ENCODE peak calls at places on chromosomes 7 and 10, in seven cellular contexts. I is CD8-positive, alpha-beta T cell; C is astrocyte; J is GM12865; Q is astrocyte of the spinal cord; P is stomach; V is neural progenitor cell. G is an unnamed sample.

GRCh38 chr10:119268871-119269506 is 61.6 kb downstream of the GRK5 start:
- DNase-seq in Q (no peak), V (no peak), I (peak), J (peak), P (no peak), C (no peak), G (no peak)

GRCh38 chr7:43586251-43586900 is 3.5 kb downstream of the STK17A start:
- DNase-seq in V (no peak), P (no peak), I (no peak), C (peak), Q (peak), J (peak), G (peak)

GRCh38 chr10:89518876-89519842 is 16.2 kb downstream of the SLC16A12 start:
- DNase-seq in I (no peak), J (no peak), P (no peak), C (no peak), Q (peak), V (no peak), G (no peak)

GRCh38 chr7:40986351-40986873 is 716.5 kb downstream of the INHBA start:
- DNase-seq in P (no peak), Q (peak), J (no peak), V (no peak), C (peak), I (no peak), G (peak)

GRCh38 chr7:148708026-148708685 is 9.5 kb downstream of the CUL1 start:
- DNase-seq in V (peak), I (no peak), C (no peak), J (no peak), Q (no peak), P (no peak), G (no peak)

GRCh38 chr7:92763636-92764423 is 72.5 kb downstream of the CDK6 start:
- DNase-seq in Q (peak), J (no peak), V (peak), P (no peak), C (peak), I (no peak), G (peak)

GRCh38 chr10:80186364-80187012 is 18.8 kb downstream of the ANXA11 start:
- DNase-seq in J (no peak), V (no peak), I (no peak), Q (no peak), C (no peak), P (peak), G (no peak)

GRCh38 chr7:155229548-155230168 is 68.0 kb upstream of the INSIG1 start:
- DNase-seq in P (no peak), Q (no peak), J (no peak), C (peak), I (no peak), V (no peak), G (no peak)

GRCh38 chr10:4807803-4808507 is 18.1 kb upstream of the AKR1E2 start:
- DNase-seq in V (no peak), J (peak), P (no peak), C (peak), I (no peak), Q (peak), G (peak)

GRCh38 chr10:106540606-106541005 is 623.9 kb downstream of the SORCS1 start:
- DNase-seq in J (no peak), P (no peak), C (peak), Q (peak), I (no peak), V (no peak), G (peak)

GRCh38 chr7:147911224-147911623 is 679.3 kb upstream of the C7orf33 start:
- DNase-seq in V (no peak), I (no peak), C (no peak), Q (no peak), J (no peak), P (no peak), G (no peak)

DNA sequence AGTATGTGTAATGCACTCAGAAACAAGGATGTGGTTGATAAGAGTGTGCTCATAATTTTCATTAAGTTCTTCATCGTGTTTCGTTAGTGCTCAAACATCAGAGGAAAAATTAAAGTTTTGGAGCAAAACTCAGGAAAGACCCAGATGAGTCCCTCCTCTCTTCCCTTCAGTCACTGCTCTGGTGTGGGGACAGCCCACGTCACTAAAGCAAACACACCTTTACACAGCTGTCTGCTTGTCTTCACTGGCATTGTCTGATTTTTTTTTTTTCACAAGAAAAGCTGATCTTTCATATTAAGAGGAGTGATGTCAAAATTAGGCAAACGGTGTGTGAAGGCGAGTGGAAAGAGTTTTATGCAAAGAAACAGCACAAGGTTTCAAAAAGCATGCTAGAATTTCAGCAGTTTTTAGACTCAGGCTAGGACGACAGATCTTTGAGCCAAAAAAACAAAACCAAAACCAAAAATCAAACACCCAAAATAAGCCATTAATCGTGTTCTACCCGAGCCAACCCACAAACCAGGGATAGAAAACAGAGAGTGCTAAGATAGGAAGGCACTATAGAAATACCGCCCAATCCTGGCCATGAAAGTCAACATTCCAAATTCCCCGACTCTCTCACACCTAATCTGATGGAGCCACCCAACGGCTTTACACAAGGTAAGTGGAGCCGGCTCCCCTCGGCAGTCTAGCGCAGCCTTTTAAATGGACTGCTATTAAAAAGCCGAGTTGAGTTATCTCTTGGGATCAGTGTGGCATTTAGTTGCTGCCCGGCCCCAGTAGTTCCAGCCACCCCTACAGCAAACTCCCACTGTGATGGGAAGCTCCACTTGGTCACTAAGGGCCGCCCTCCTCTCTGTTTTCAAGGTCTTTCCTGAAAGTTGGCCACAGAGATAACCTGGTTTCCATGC is 27.9 kb upstream of the GATA3 start:
- DNase-seq in J (no peak), P (no peak), Q (no peak), V (no peak), I (no peak), C (no peak), G (peak)
- H3K4me3 ChIP-seq in J (peak), P (peak), Q (no peak), V (no peak), I (peak), C (no peak), G (no peak)

DNA sequence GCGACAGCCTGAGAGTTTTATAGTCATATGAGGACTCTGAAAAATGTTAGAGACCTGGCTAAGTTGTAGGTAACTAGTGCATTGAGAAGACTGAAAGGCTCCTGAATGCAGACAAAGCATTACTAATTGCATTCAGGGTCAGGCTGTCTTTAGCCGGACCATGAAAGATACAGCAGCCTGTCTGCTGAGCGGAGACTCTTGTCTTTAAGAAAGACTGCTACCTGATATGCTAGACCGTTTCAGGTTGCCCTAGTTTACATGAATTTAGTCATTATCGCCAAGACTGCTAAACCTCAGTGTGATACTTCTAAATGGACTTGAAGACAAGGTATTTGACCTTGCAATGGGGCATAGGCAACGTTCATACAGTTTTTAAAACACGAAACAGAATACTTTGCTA is 81.2 kb downstream of the BMPR1A start:
- DNase-seq in C (no peak), V (peak), P (no peak), I (no peak), J (no peak), Q (no peak), G (no peak)
- TF ChIP-seq CTCF in C (no peak), V (no peak), P (no peak), I (no peak), J (no peak), Q (no peak), G (no peak)

DNA sequence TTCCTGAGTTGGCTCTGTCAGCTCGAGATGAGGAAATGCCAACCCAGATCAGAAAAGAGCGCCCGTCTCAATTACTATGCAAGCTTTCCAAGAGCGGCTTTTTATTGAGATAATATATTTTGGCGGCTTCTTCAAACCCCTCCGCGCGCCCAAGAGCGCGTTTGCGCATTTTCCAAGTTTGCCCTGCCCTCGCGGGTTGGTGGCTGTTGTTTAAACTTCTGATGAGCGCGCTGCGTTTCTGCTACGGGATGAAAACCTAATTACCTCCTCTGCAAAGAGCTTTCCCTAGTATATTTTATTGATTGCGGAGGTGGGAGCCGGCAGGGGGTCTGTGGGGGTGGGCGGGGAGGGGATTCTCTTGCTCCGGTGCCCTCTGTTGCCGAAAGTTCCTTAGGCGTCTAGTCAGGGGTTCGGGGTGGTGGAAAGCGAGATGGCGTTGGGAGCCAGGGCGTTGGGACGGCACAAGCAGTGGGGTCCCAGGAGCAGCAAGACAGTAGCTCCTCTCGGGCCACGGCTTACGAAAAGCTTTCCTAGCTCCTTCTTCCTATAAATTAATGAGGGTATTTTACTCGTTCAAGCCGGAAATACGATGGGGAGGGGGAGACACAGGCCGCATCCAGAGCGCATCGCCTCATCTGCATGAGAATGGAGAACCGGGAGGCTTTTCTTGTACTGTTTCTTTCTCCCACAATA is 8.3 kb downstream of the NXPH1 start:
- DNase-seq in Q (no peak), V (peak), C (no peak), I (no peak), P (no peak), J (no peak), G (no peak)
- H3K4me3 ChIP-seq in Q (no peak), V (peak), C (no peak), I (no peak), P (no peak), J (no peak), G (no peak)

DNA sequence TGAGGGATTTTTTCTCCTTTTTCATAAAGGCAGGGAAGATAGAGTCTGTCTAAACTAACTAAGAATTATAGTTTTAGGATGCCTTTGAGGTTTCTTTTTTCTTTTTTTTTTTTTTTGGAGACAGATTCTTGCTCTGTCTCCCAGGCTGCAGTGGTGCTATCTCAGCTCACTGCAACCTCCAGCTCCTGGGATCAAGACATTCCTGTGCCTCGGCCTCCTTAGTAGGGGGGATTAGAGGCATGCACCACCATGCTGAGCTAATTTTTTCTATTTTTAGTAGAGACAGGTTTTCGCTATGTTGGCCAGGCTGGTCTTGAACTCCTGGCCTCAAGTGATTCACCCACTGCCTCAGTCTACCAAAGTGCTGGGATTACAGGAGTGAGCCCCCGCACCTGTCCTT is 239.7 kb downstream of the KCND2 start:
- DNase-seq in I (no peak), P (no peak), C (no peak), Q (no peak), J (no peak), V (peak), G (no peak)
- TF ChIP-seq CTCF in I (no peak), P (no peak), C (no peak), Q (no peak), J (no peak), V (no peak), G (no peak)

DNA sequence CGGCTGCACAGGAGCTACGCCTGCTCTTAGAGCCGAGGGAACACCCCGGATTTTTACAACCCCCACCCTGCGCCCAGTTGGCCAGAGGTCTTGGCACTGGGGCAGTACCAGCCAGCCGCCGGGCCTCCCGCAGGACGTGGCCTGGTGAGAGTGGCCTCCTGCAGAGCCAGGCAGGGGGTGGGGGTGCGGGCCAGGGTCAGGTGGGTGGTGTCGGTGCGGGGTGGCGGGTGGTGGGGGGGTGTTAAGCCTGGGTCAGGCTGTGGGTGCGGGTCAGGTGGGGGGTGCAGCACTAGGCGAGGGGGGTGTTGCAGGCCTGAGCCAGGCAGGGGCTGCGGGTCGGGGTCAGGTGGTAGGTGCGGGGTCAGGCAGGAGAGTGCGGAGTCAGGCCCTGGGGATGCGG is 647 bp downstream of the ECHS1 start:
- DNase-seq in J (no peak), I (no peak), C (no peak), P (no peak), Q (no peak), V (no peak), G (no peak)
- H3K4me3 ChIP-seq in J (peak), I (no peak), C (peak), P (peak), Q (peak), V (peak), G (peak)

DNA sequence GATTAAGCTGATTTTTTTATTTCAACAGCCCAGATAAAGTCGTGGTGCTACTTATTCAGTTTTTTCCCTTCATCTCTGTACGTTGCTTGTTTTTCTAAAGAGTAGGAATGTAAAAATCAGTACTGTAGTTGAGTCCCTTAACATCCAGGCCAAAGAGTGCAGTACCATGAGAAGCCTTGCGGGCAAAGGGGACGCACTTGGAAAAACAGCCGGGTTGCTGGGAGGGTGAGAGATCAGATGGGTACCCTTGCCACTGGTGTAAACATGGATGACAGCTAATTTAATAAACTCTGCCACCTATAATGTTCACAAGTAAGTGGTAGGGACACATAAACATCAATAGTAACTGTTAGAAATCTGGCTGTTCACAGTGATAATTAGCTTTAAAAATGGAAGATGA is 175.9 kb downstream of the POU6F2 start:
- DNase-seq in C (no peak), P (no peak), Q (no peak), J (no peak), I (no peak), V (peak), G (no peak)
- TF ChIP-seq CTCF in C (no peak), P (no peak), Q (no peak), J (no peak), I (no peak), V (no peak), G (no peak)

DNA sequence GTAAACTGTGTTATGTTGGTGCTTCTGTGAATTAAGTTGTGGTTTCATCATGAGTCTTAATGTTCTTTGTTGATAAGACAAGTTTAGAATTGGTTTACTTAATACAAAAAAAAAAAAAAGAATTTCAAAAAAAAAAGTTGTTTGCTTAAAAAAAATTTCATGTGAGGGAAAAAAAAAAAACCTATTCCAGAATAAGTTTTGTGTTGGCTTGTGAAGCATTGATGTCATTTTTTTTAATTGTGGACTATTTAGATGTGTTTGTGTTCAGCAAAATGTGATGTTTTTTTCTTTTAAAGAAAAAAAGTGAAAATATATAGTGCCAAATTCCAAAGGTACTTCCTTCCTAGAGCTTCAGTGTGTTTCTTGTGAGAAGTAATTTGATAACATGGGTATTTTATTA is 280.3 kb downstream of the USP6NL start:
- DNase-seq in C (no peak), P (no peak), V (no peak), I (no peak), J (no peak), Q (no peak), G (no peak)
- H3K4me3 ChIP-seq in C (no peak), P (no peak), V (no peak), I (no peak), J (no peak), Q (no peak), G (no peak)

GRCh38 chr10:43263551-43264323 is 3.1 kb downstream of the RASGEF1A start:
- DNase-seq in V (peak), P (peak), C (no peak), Q (no peak), J (no peak), I (no peak), G (no peak)
- TF ChIP-seq CTCF in V (peak), P (no peak), C (no peak), Q (peak), J (no peak), I (no peak), G (peak)

GRCh38 chr7:73850212-73850611 is 7.9 kb upstream of the METTL27 start:
- DNase-seq in Q (no peak), V (no peak), C (no peak), P (no peak), J (no peak), I (no peak), G (no peak)
- H3K4me3 ChIP-seq in Q (no peak), V (no peak), C (no peak), P (no peak), J (no peak), I (no peak), G (no peak)